ENCODE peak calls at places on chromosomes 11 and 22, in eight cellular contexts. H, O, L, P, M, I, V and R are unnamed samples.

GRCh38 chr11:64263021-64263946 is 12.0 kb downstream of the PLCB3 start:
- DNase-seq in M (no peak), I (no peak), P (no peak), V (peak; percentile 71), O (no peak), L (peak; percentile 63), H (no peak), R (no peak)

GRCh38 chr11:102620858-102621561 is 4.1 kb downstream of the MMP20 start:
- DNase-seq in P (no peak), I (no peak), H (peak; percentile 33), V (peak; percentile 74), O (no peak), M (no peak), L (peak; percentile 80), R (no peak)

GRCh38 chr22:42270178-42270511 is 308 bp downstream of the TCF20 start:
- DNase-seq in L (no peak), I (no peak), M (no peak), P (peak; percentile 22), O (peak; percentile 34), H (no peak), V (no peak), R (no peak)

GRCh38 chr11:110491577-110492352 is 62.0 kb downstream of the FDX1 start:
- DNase-seq in O (no peak), H (no peak), V (no peak), P (no peak), L (no peak), M (no peak), I (no peak), R (no peak)

GRCh38 chr11:66363805-66364535 is 7.6 kb downstream of the SLC29A2 start:
- DNase-seq in L (no peak), H (no peak), V (no peak), M (peak; percentile 42), O (no peak), I (no peak), P (peak; percentile 64), R (peak; percentile 70)

GRCh38 chr11:108592591-108593213 is 866 bp downstream of the EXPH5 start:
- DNase-seq in V (no peak), M (no peak), O (peak; percentile 18), H (no peak), I (no peak), P (no peak), L (no peak), R (no peak)

GRCh38 chr11:10273738-10274137 is 20.3 kb downstream of the SBF2 start:
- DNase-seq in P (no peak), O (no peak), L (no peak), I (no peak), H (no peak), V (no peak), M (no peak), R (no peak)

GRCh38 chr11:19756675-19757475 is 44.2 kb downstream of the NAV2 start:
- DNase-seq in O (no peak), H (no peak), P (no peak), I (no peak), V (no peak), L (peak; percentile 14), M (no peak), R (no peak)

GRCh38 chr11:61923166-61924015 is 6.0 kb upstream of the RAB3IL1 start:
- DNase-seq in I (no peak), L (peak; percentile 52), H (peak; percentile 34), P (no peak), M (no peak), O (peak; percentile 83), V (peak; percentile 68), R (no peak)

GRCh38 chr11:114142646-114143045 is 83.1 kb downstream of the ZBTB16 start:
- DNase-seq in M (no peak), I (no peak), V (no peak), L (no peak), H (no peak), P (no peak), O (no peak), R (no peak)

GRCh38 chr11:64759722-64760719 is at the start of gene PYGM:
- DNase-seq in M (no peak), P (no peak), I (no peak), H (no peak), V (no peak), L (peak; percentile 16), O (peak; percentile 51), R (peak; percentile 63)

GRCh38 chr11:67409781-67410368 is 5.6 kb upstream of the CARNS1 start:
- DNase-seq in M (no peak), H (no peak), O (peak; percentile 65), P (no peak), V (no peak), L (no peak), I (no peak), R (no peak)

GRCh38 chr22:42959472-42960145 is 55.3 kb downstream of the PACSIN2 start:
- DNase-seq in O (peak; percentile 89), H (peak; percentile 48), M (no peak), P (peak; percentile 79), I (no peak), L (peak; percentile 94), V (peak; percentile 86), R (no peak)

GRCh38 chr11:34292546-34292945 is 65.3 kb downstream of the ABTB2 start:
- DNase-seq in M (no peak), L (no peak), H (no peak), P (no peak), V (no peak), O (no peak), I (no peak), R (no peak)

GRCh38 chr11:127651175-127651887 is 650.8 kb upstream of the KIRREL3 start:
- DNase-seq in M (no peak), H (peak; percentile 59), O (no peak), L (peak; percentile 55), I (no peak), P (no peak), V (peak; percentile 85), R (no peak)

DNA sequence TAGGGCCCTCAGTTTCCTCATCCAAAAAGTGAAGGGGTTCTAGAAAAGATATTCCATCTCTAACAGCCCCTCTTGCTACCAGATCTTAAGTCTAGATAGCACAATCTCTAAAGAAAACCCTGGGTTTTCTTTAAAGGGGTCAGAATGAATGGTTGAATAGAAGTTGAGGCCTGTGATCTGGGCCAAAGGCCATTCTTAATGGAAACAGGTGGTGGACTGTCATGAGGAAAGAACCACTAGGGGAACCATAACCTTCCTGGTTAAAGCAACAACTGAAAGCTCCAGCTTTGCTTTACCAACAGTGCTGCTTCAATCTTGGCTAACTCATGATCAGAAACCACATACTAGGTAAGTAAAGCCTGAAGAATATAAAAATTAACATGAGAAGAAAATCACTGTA is 1.8 kb downstream of the CELF1 start:
- DNase-seq in V (no peak), P (peak; percentile 58), L (no peak), M (no peak), H (no peak), I (no peak), O (no peak), R (no peak)
- TF ChIP-seq CTCF in V (peak; percentile 49), P (no peak), L (peak; percentile 63), M (no peak), H (peak; percentile 59), I (peak; percentile 24), O (no peak), R (peak; percentile 16)

GRCh38 chr22:39348909-39349505 is 784 bp upstream of the SYNGR1 start:
- DNase-seq in L (no peak), M (no peak), O (peak; percentile 37), P (no peak), V (no peak), I (no peak), H (no peak), R (no peak)

GRCh38 chr22:39341179-39341578 is 8.6 kb upstream of the SYNGR1 start:
- DNase-seq in L (no peak), H (no peak), P (no peak), V (no peak), I (no peak), M (no peak), O (no peak), R (no peak)

GRCh38 chr22:39345231-39345630 is 4.6 kb upstream of the SYNGR1 start:
- DNase-seq in O (no peak), H (no peak), M (no peak), V (no peak), P (no peak), L (no peak), I (no peak), R (no peak)

GRCh38 chr22:39344046-39344390 is 5.8 kb upstream of the SYNGR1 start:
- DNase-seq in M (no peak), V (no peak), L (no peak), P (no peak), I (no peak), O (no peak), H (no peak), R (no peak)

DNA sequence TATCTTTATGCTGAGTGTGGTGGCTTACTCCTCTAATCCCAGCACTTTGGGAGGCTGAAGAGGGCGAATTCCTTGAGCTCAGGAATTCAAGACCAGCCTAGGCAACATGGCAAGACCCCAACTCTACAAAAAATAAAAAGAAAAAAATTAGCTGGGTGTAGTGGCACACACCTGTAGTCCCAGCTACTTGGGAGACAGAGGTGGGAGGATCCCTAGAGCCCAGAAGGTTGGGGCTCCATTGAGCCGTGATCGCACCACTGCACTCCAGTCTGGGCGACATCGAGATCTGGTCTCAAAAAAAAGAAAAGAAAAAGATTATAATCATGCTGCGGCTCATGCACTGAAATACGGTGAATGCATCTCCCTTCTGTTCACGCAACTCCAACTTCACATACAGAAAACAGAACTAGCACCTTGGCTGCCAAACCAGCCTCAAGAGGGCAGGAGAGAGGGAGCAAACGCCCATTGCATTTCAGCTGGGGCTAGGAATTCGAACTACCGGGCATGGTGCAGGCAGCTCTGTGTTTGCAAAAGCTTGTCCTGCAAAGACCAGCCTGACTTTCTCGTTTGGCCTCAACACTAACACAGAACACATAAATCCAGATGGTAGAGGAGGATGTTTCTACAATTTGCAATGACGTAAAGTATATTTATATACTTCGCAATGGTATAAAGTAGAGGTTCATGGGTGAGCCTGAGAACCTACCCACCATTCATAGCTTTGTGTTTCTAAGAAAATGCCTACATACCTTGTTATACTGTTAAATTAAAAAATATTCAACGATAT is 6.3 kb upstream of the SYNGR1 start:
- DNase-seq in L (peak; percentile 54), P (peak; percentile 61), H (no peak), V (peak; percentile 55), I (no peak), M (peak; percentile 32), O (peak; percentile 80), R (no peak)
- TF ChIP-seq CTCF in L (peak; percentile 97), P (peak; percentile 50), H (peak; percentile 88), V (peak; percentile 95), I (peak; percentile 91), M (peak; percentile 60), O (peak; percentile 69), R (peak; percentile 83)

DNA sequence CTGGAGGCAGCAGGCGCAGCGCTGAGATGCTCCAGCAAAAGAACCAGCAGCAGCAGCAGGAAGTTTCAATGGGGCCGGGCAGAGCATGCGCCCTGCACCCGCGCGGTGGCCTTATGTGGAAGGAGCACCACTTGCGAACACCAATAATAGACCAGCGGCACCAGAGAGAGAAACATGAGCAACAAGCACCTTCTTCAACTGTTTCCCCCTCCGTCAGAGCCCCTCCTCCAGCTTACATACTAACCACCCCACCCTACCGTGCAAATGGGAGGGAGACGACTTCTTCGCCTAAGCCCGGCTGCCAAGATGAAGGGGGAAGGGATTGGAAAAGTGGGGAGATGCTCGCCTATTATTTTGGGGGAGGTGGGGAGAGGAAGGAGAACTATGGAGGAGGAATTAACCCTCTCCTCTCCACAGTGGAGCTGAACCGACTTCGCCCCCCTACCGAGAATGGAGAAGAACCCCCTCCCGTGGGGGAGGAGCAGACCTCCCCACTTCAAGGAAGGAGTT is 1.1 kb downstream of the RSF1 start:
- DNase-seq in L (peak; percentile 87), I (peak; percentile 28), M (peak; percentile 61), P (peak; percentile 89), O (peak; percentile 85), H (peak; percentile 55), V (peak; percentile 89), R (no peak)
- TF ChIP-seq CTCF in L (peak; percentile 25), I (no peak), M (no peak), P (no peak), O (no peak), H (peak; percentile 13), V (no peak), R (no peak)

GRCh38 chr22:45880732-45881523 is 96.0 kb downstream of the WNT7B start:
- DNase-seq in O (no peak), M (no peak), V (no peak), P (no peak), H (no peak), L (no peak), I (no peak), R (no peak)
- TF ChIP-seq CTCF in O (no peak), M (no peak), V (no peak), P (no peak), H (no peak), L (peak; percentile 11), I (no peak), R (no peak)